ENCODE peak calls at places on chromosomes 6 and 20, in eight cellular contexts. One of them, this sample, is unnamed.

GRCh38 chr20:14879020-14879697 is 541.7 kb upstream of the FLRT3 start:
- DNase-seq in activated T-helper 9 cell treated with anti-CD3 and anti-CD28 coated beads, Interleukin-2, amount 50 U/mL, for 16 hours: no peak
- DNase-seq in NCI-H82: no peak
- DNase-seq in psoas muscle: no peak
- DNase-seq in MV-4-11: no peak
- DNase-seq in RKO: peak; percentile 54
- DNase-seq in stimulated activated CD4-positive, alpha-beta T cell treated with anti-CD3 and anti-CD28 coated beads, TNF-alpha, amount 100 ng/mL, for 1 hour: no peak
- DNase-seq in SK-N-DZ: no peak
- DNase-seq in this sample: peak; percentile 42

GRCh38 chr6:113763883-113764282 is 93.3 kb upstream of the MARCKS start:
- DNase-seq in RKO: peak; percentile 11
- DNase-seq in psoas muscle: no peak
- DNase-seq in NCI-H82: no peak
- DNase-seq in SK-N-DZ: no peak
- DNase-seq in MV-4-11: peak; percentile 38
- DNase-seq in activated T-helper 9 cell treated with anti-CD3 and anti-CD28 coated beads, Interleukin-2, amount 50 U/mL, for 16 hours: no peak
- DNase-seq in stimulated activated CD4-positive, alpha-beta T cell treated with anti-CD3 and anti-CD28 coated beads, TNF-alpha, amount 100 ng/mL, for 1 hour: no peak
- DNase-seq in this sample: no peak

GRCh38 chr6:56483929-56484328 is 158.8 kb downstream of the DST start:
- DNase-seq in RKO: no peak
- DNase-seq in activated T-helper 9 cell treated with anti-CD3 and anti-CD28 coated beads, Interleukin-2, amount 50 U/mL, for 16 hours: no peak
- DNase-seq in SK-N-DZ: no peak
- DNase-seq in MV-4-11: no peak
- DNase-seq in NCI-H82: no peak
- DNase-seq in psoas muscle: no peak
- DNase-seq in stimulated activated CD4-positive, alpha-beta T cell treated with anti-CD3 and anti-CD28 coated beads, TNF-alpha, amount 100 ng/mL, for 1 hour: no peak
- DNase-seq in this sample: no peak

GRCh38 chr6:17233531-17233930 is 47.6 kb upstream of the RBM24 start:
- DNase-seq in RKO: peak; percentile 66
- DNase-seq in SK-N-DZ: no peak
- DNase-seq in activated T-helper 9 cell treated with anti-CD3 and anti-CD28 coated beads, Interleukin-2, amount 50 U/mL, for 16 hours: no peak
- DNase-seq in stimulated activated CD4-positive, alpha-beta T cell treated with anti-CD3 and anti-CD28 coated beads, TNF-alpha, amount 100 ng/mL, for 1 hour: no peak
- DNase-seq in psoas muscle: no peak
- DNase-seq in MV-4-11: no peak
- DNase-seq in NCI-H82: no peak
- DNase-seq in this sample: no peak

GRCh38 chr20:63134201-63134612 is 81.7 kb downstream of the YTHDF1 start:
- DNase-seq in MV-4-11: no peak
- DNase-seq in RKO: no peak
- DNase-seq in psoas muscle: no peak
- DNase-seq in stimulated activated CD4-positive, alpha-beta T cell treated with anti-CD3 and anti-CD28 coated beads, TNF-alpha, amount 100 ng/mL, for 1 hour: no peak
- DNase-seq in SK-N-DZ: no peak
- DNase-seq in activated T-helper 9 cell treated with anti-CD3 and anti-CD28 coated beads, Interleukin-2, amount 50 U/mL, for 16 hours: no peak
- DNase-seq in NCI-H82: peak; percentile 55
- DNase-seq in this sample: no peak

GRCh38 chr6:14540276-14540675 is 422.7 kb downstream of the CD83 start:
- DNase-seq in SK-N-DZ: no peak
- DNase-seq in MV-4-11: no peak
- DNase-seq in stimulated activated CD4-positive, alpha-beta T cell treated with anti-CD3 and anti-CD28 coated beads, TNF-alpha, amount 100 ng/mL, for 1 hour: no peak
- DNase-seq in activated T-helper 9 cell treated with anti-CD3 and anti-CD28 coated beads, Interleukin-2, amount 50 U/mL, for 16 hours: no peak
- DNase-seq in psoas muscle: peak; percentile 53
- DNase-seq in NCI-H82: peak; percentile 36
- DNase-seq in RKO: no peak
- DNase-seq in this sample: no peak

GRCh38 chr20:21510414-21510971 is 3.4 kb downstream of the NKX2-2 start:
- DNase-seq in activated T-helper 9 cell treated with anti-CD3 and anti-CD28 coated beads, Interleukin-2, amount 50 U/mL, for 16 hours: no peak
- DNase-seq in psoas muscle: no peak
- DNase-seq in RKO: no peak
- DNase-seq in NCI-H82: no peak
- DNase-seq in SK-N-DZ: no peak
- DNase-seq in MV-4-11: no peak
- DNase-seq in stimulated activated CD4-positive, alpha-beta T cell treated with anti-CD3 and anti-CD28 coated beads, TNF-alpha, amount 100 ng/mL, for 1 hour: no peak
- DNase-seq in this sample: no peak

GRCh38 chr6:151059612-151060095 is 180.1 kb upstream of the AKAP12 start:
- DNase-seq in NCI-H82: no peak
- DNase-seq in RKO: no peak
- DNase-seq in activated T-helper 9 cell treated with anti-CD3 and anti-CD28 coated beads, Interleukin-2, amount 50 U/mL, for 16 hours: no peak
- DNase-seq in MV-4-11: peak; percentile 53
- DNase-seq in SK-N-DZ: no peak
- DNase-seq in stimulated activated CD4-positive, alpha-beta T cell treated with anti-CD3 and anti-CD28 coated beads, TNF-alpha, amount 100 ng/mL, for 1 hour: no peak
- DNase-seq in psoas muscle: no peak
- DNase-seq in this sample: no peak

GRCh38 chr20:62562831-62563230 is 79.5 kb upstream of the SLCO4A1 start:
- DNase-seq in NCI-H82: no peak
- DNase-seq in stimulated activated CD4-positive, alpha-beta T cell treated with anti-CD3 and anti-CD28 coated beads, TNF-alpha, amount 100 ng/mL, for 1 hour: no peak
- DNase-seq in RKO: no peak
- DNase-seq in activated T-helper 9 cell treated with anti-CD3 and anti-CD28 coated beads, Interleukin-2, amount 50 U/mL, for 16 hours: no peak
- DNase-seq in MV-4-11: no peak
- DNase-seq in SK-N-DZ: no peak
- DNase-seq in psoas muscle: no peak
- DNase-seq in this sample: no peak

GRCh38 chr6:31744422-31744821 is 4.6 kb downstream of the MSH5 start:
- DNase-seq in psoas muscle: no peak
- DNase-seq in activated T-helper 9 cell treated with anti-CD3 and anti-CD28 coated beads, Interleukin-2, amount 50 U/mL, for 16 hours: no peak
- DNase-seq in NCI-H82: peak; percentile 95
- DNase-seq in MV-4-11: no peak
- DNase-seq in stimulated activated CD4-positive, alpha-beta T cell treated with anti-CD3 and anti-CD28 coated beads, TNF-alpha, amount 100 ng/mL, for 1 hour: no peak
- DNase-seq in RKO: no peak
- DNase-seq in SK-N-DZ: no peak
- DNase-seq in this sample: no peak

GRCh38 chr6:106474476-106474875 is 114.0 kb downstream of the CRYBG1 start:
- DNase-seq in MV-4-11: no peak
- DNase-seq in stimulated activated CD4-positive, alpha-beta T cell treated with anti-CD3 and anti-CD28 coated beads, TNF-alpha, amount 100 ng/mL, for 1 hour: no peak
- DNase-seq in NCI-H82: no peak
- DNase-seq in RKO: no peak
- DNase-seq in psoas muscle: no peak
- DNase-seq in SK-N-DZ: no peak
- DNase-seq in activated T-helper 9 cell treated with anti-CD3 and anti-CD28 coated beads, Interleukin-2, amount 50 U/mL, for 16 hours: no peak
- DNase-seq in this sample: no peak

GRCh38 chr20:36463212-36464061 is 77.9 kb upstream of the MYL9 start:
- DNase-seq in activated T-helper 9 cell treated with anti-CD3 and anti-CD28 coated beads, Interleukin-2, amount 50 U/mL, for 16 hours: no peak
- DNase-seq in NCI-H82: no peak
- DNase-seq in RKO: no peak
- DNase-seq in SK-N-DZ: no peak
- DNase-seq in MV-4-11: no peak
- DNase-seq in psoas muscle: no peak
- DNase-seq in stimulated activated CD4-positive, alpha-beta T cell treated with anti-CD3 and anti-CD28 coated beads, TNF-alpha, amount 100 ng/mL, for 1 hour: no peak
- DNase-seq in this sample: peak; percentile 37

GRCh38 chr6:168756009-168756634 is 315.1 kb downstream of the SMOC2 start:
- DNase-seq in RKO: no peak
- DNase-seq in SK-N-DZ: no peak
- DNase-seq in MV-4-11: no peak
- DNase-seq in psoas muscle: no peak
- DNase-seq in stimulated activated CD4-positive, alpha-beta T cell treated with anti-CD3 and anti-CD28 coated beads, TNF-alpha, amount 100 ng/mL, for 1 hour: no peak
- DNase-seq in activated T-helper 9 cell treated with anti-CD3 and anti-CD28 coated beads, Interleukin-2, amount 50 U/mL, for 16 hours: no peak
- DNase-seq in NCI-H82: no peak
- DNase-seq in this sample: peak; percentile 39

GRCh38 chr6:131029661-131030297 is 33.3 kb downstream of the EPB41L2 start:
- DNase-seq in stimulated activated CD4-positive, alpha-beta T cell treated with anti-CD3 and anti-CD28 coated beads, TNF-alpha, amount 100 ng/mL, for 1 hour: no peak
- DNase-seq in RKO: no peak
- DNase-seq in psoas muscle: no peak
- DNase-seq in MV-4-11: no peak
- DNase-seq in NCI-H82: no peak
- DNase-seq in SK-N-DZ: no peak
- DNase-seq in activated T-helper 9 cell treated with anti-CD3 and anti-CD28 coated beads, Interleukin-2, amount 50 U/mL, for 16 hours: no peak
- DNase-seq in this sample: no peak

GRCh38 chr20:52049001-52049731 is 142.4 kb downstream of the ZFP64 start:
- DNase-seq in stimulated activated CD4-positive, alpha-beta T cell treated with anti-CD3 and anti-CD28 coated beads, TNF-alpha, amount 100 ng/mL, for 1 hour: no peak
- DNase-seq in MV-4-11: no peak
- DNase-seq in RKO: no peak
- DNase-seq in NCI-H82: no peak
- DNase-seq in psoas muscle: no peak
- DNase-seq in SK-N-DZ: no peak
- DNase-seq in activated T-helper 9 cell treated with anti-CD3 and anti-CD28 coated beads, Interleukin-2, amount 50 U/mL, for 16 hours: no peak
- DNase-seq in this sample: peak; percentile 12

GRCh38 chr6:5695260-5696245 is 311.2 kb downstream of the NRN1 start:
- DNase-seq in NCI-H82: no peak
- DNase-seq in activated T-helper 9 cell treated with anti-CD3 and anti-CD28 coated beads, Interleukin-2, amount 50 U/mL, for 16 hours: no peak
- DNase-seq in stimulated activated CD4-positive, alpha-beta T cell treated with anti-CD3 and anti-CD28 coated beads, TNF-alpha, amount 100 ng/mL, for 1 hour: no peak
- DNase-seq in MV-4-11: peak; percentile 59
- DNase-seq in RKO: peak; percentile 34
- DNase-seq in SK-N-DZ: no peak
- DNase-seq in psoas muscle: peak; percentile 28
- DNase-seq in this sample: no peak

GRCh38 chr6:491233-491632 is 99.7 kb downstream of the IRF4 start:
- DNase-seq in SK-N-DZ: no peak
- DNase-seq in RKO: no peak
- DNase-seq in NCI-H82: no peak
- DNase-seq in psoas muscle: no peak
- DNase-seq in MV-4-11: no peak
- DNase-seq in activated T-helper 9 cell treated with anti-CD3 and anti-CD28 coated beads, Interleukin-2, amount 50 U/mL, for 16 hours: no peak
- DNase-seq in stimulated activated CD4-positive, alpha-beta T cell treated with anti-CD3 and anti-CD28 coated beads, TNF-alpha, amount 100 ng/mL, for 1 hour: no peak
- DNase-seq in this sample: no peak

GRCh38 chr6:7938562-7939185 is 28.1 kb upstream of the TXNDC5 start:
- DNase-seq in NCI-H82: no peak
- DNase-seq in psoas muscle: no peak
- DNase-seq in MV-4-11: peak; percentile 73
- DNase-seq in activated T-helper 9 cell treated with anti-CD3 and anti-CD28 coated beads, Interleukin-2, amount 50 U/mL, for 16 hours: no peak
- DNase-seq in SK-N-DZ: no peak
- DNase-seq in stimulated activated CD4-positive, alpha-beta T cell treated with anti-CD3 and anti-CD28 coated beads, TNF-alpha, amount 100 ng/mL, for 1 hour: no peak
- DNase-seq in RKO: no peak
- DNase-seq in this sample: no peak

GRCh38 chr20:53079483-53079810 is 107.3 kb downstream of the TSHZ2 start:
- DNase-seq in RKO: no peak
- DNase-seq in MV-4-11: no peak
- DNase-seq in psoas muscle: no peak
- DNase-seq in activated T-helper 9 cell treated with anti-CD3 and anti-CD28 coated beads, Interleukin-2, amount 50 U/mL, for 16 hours: no peak
- DNase-seq in SK-N-DZ: no peak
- DNase-seq in stimulated activated CD4-positive, alpha-beta T cell treated with anti-CD3 and anti-CD28 coated beads, TNF-alpha, amount 100 ng/mL, for 1 hour: no peak
- DNase-seq in NCI-H82: no peak
- DNase-seq in this sample: no peak

GRCh38 chr20:47546184-47547033 is 44.7 kb downstream of the NCOA3 start:
- DNase-seq in psoas muscle: no peak
- DNase-seq in SK-N-DZ: no peak
- DNase-seq in MV-4-11: no peak
- DNase-seq in NCI-H82: peak; percentile 9
- DNase-seq in activated T-helper 9 cell treated with anti-CD3 and anti-CD28 coated beads, Interleukin-2, amount 50 U/mL, for 16 hours: no peak
- DNase-seq in stimulated activated CD4-positive, alpha-beta T cell treated with anti-CD3 and anti-CD28 coated beads, TNF-alpha, amount 100 ng/mL, for 1 hour: no peak
- DNase-seq in RKO: no peak
- DNase-seq in this sample: no peak

GRCh38 chr6:167836722-167837121 is 10.0 kb downstream of the AFDN start:
- DNase-seq in RKO: no peak
- DNase-seq in NCI-H82: no peak
- DNase-seq in stimulated activated CD4-positive, alpha-beta T cell treated with anti-CD3 and anti-CD28 coated beads, TNF-alpha, amount 100 ng/mL, for 1 hour: no peak
- DNase-seq in psoas muscle: no peak
- DNase-seq in MV-4-11: no peak
- DNase-seq in SK-N-DZ: no peak
- DNase-seq in activated T-helper 9 cell treated with anti-CD3 and anti-CD28 coated beads, Interleukin-2, amount 50 U/mL, for 16 hours: no peak
- DNase-seq in this sample: no peak

GRCh38 chr6:118618676-118619377 is 32.6 kb downstream of the CEP85L start:
- DNase-seq in SK-N-DZ: peak; percentile 12
- DNase-seq in MV-4-11: peak; percentile 34
- DNase-seq in NCI-H82: peak; percentile 64
- DNase-seq in stimulated activated CD4-positive, alpha-beta T cell treated with anti-CD3 and anti-CD28 coated beads, TNF-alpha, amount 100 ng/mL, for 1 hour: peak; percentile 22
- DNase-seq in psoas muscle: peak; percentile 47
- DNase-seq in RKO: peak; percentile 21
- DNase-seq in activated T-helper 9 cell treated with anti-CD3 and anti-CD28 coated beads, Interleukin-2, amount 50 U/mL, for 16 hours: peak; percentile 40
- DNase-seq in this sample: peak; percentile 35

GRCh38 chr6:139060332-139060731 is 31.8 kb downstream of the ABRACL start:
- DNase-seq in SK-N-DZ: no peak
- DNase-seq in psoas muscle: no peak
- DNase-seq in MV-4-11: peak; percentile 79
- DNase-seq in activated T-helper 9 cell treated with anti-CD3 and anti-CD28 coated beads, Interleukin-2, amount 50 U/mL, for 16 hours: no peak
- DNase-seq in stimulated activated CD4-positive, alpha-beta T cell treated with anti-CD3 and anti-CD28 coated beads, TNF-alpha, amount 100 ng/mL, for 1 hour: no peak
- DNase-seq in NCI-H82: no peak
- DNase-seq in RKO: no peak
- DNase-seq in this sample: no peak

GRCh38 chr6:108836061-108836460 is 12.2 kb upstream of the ARMC2 start:
- DNase-seq in MV-4-11: no peak
- DNase-seq in RKO: no peak
- DNase-seq in stimulated activated CD4-positive, alpha-beta T cell treated with anti-CD3 and anti-CD28 coated beads, TNF-alpha, amount 100 ng/mL, for 1 hour: no peak
- DNase-seq in SK-N-DZ: no peak
- DNase-seq in activated T-helper 9 cell treated with anti-CD3 and anti-CD28 coated beads, Interleukin-2, amount 50 U/mL, for 16 hours: no peak
- DNase-seq in NCI-H82: no peak
- DNase-seq in psoas muscle: no peak
- DNase-seq in this sample: no peak

This sample was measured in NCI-H146.